ENCODE peak calls at places on chromosomes 5 and 9, in nine cellular contexts. R is A549, H is transverse colon, V is nephron progenitor cell, X is fibroblast of lung, Y is thyroid gland, O is Calu3, F is GM13977, S is neural progenitor cell. Z is an unnamed sample.

GRCh38 chr5:180433029-180433416 is 61.2 kb upstream of the CNOT6 start:
- DNase-seq in R (no peak), H (no peak), V (no peak), X (no peak), Y (no peak), O (no peak), F (no peak), S (no peak), Z (no peak)

GRCh38 chr5:140821375-140822280 is at the start of gene PCDHA5:
- DNase-seq in R (peak), H (no peak), V (no peak), X (no peak), Y (peak), O (no peak), F (no peak), S (no peak), Z (no peak)

GRCh38 chr5:149760700-149761187 is 30.6 kb downstream of the PPARGC1B start:
- DNase-seq in R (peak), H (no peak), V (no peak), X (no peak), Y (no peak), O (no peak), F (no peak), S (no peak), Z (no peak)

GRCh38 chr5:9654886-9655285 is 24.7 kb upstream of the TAS2R1 start:
- DNase-seq in R (no peak), H (no peak), V (no peak), X (no peak), Y (no peak), O (no peak), F (no peak), S (no peak), Z (no peak)

GRCh38 chr9:84435902-84436301 is 95.3 kb upstream of the SLC28A3 start:
- DNase-seq in R (no peak), H (no peak), V (no peak), X (no peak), Y (peak), O (no peak), F (no peak), S (no peak), Z (no peak)

GRCh38 chr9:27276182-27277030 is 20.5 kb downstream of the EQTN start:
- DNase-seq in R (peak), H (no peak), V (peak), X (peak), Y (no peak), O (peak), F (peak), S (peak), Z (no peak)

GRCh38 chr5:132380741-132381140 is 11.2 kb downstream of the SLC22A5 start:
- DNase-seq in R (no peak), H (no peak), V (no peak), X (no peak), Y (no peak), O (no peak), F (no peak), S (no peak), Z (no peak)

GRCh38 chr9:70398145-70398556 is 16.3 kb downstream of the KLF9 start:
- DNase-seq in R (no peak), H (no peak), V (no peak), X (no peak), Y (no peak), O (no peak), F (peak), S (no peak), Z (no peak)

GRCh38 chr5:68817696-68818695 is 275.8 kb upstream of the SLC30A5 start:
- DNase-seq in R (no peak), H (no peak), V (no peak), X (no peak), Y (no peak), O (no peak), F (no peak), S (peak), Z (no peak)

GRCh38 chr5:82365744-82366228 is 87.6 kb upstream of the RPS23 start:
- DNase-seq in R (peak), H (no peak), V (no peak), X (peak), Y (no peak), O (peak), F (no peak), S (no peak), Z (no peak)

GRCh38 chr9:115923410-115923809 is 230.2 kb upstream of the PAPPA start:
- DNase-seq in R (peak), H (no peak), V (no peak), X (no peak), Y (no peak), O (no peak), F (no peak), S (no peak), Z (no peak)

GRCh38 chr5:143685416-143685815 is 126.5 kb upstream of the HMHB1 start:
- DNase-seq in R (peak), H (no peak), V (no peak), X (peak), Y (no peak), O (peak), F (no peak), S (no peak), Z (no peak)
- TF ChIP-seq CTCF in R (no peak), H (no peak), V (no peak), X (peak), Y (no peak), O (no peak), F (no peak), S (peak), Z (no peak)

DNA sequence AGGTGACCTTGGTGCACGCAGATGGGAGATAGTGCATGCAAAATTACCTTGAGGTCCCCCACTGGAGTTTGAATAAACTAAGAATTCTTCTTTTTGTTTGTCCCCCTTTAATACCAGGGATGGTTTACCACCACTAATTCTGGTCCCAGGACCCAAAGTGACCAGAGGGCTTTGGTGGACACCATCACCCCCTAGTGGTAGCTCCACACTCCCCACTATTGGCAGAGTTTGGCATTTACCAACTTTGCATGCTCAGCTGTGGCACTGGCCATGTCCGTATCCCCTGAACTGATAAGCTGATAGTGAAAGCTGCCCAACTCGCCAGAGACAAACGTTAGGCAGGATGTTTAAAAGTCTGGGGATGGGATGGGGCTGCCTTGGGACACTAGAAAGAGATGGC is 3.3 kb downstream of the ASTN2 start:
- DNase-seq in R (peak), H (no peak), V (peak), X (no peak), Y (peak), O (peak), F (peak), S (peak), Z (peak)
- TF ChIP-seq CTCF in R (peak), H (peak), V (peak), X (peak), Y (peak), O (no peak), F (peak), S (peak), Z (peak)

DNA sequence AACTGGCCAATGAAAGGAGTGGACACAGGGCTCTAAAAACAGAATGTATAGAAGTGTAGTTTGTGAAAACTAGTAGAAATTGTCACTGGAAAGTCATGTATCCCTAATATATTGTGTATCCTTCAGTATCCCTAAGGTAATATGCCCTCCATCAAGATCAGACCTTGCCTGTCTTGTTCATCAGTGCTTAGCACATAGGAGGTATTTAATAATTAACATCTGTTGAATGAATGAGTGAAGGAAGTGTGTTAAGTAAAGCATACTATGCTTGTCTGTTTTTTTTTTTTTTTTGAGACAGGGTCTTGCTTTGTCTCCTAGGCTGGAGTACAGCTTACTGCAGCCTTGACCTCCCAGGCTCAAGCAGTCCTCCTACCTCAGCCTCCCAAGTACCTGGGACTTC is 15.8 kb downstream of the GAPVD1 start:
- DNase-seq in R (no peak), H (no peak), V (no peak), X (no peak), Y (no peak), O (no peak), F (no peak), S (no peak), Z (no peak)
- TF ChIP-seq CTCF in R (no peak), H (no peak), V (no peak), X (no peak), Y (no peak), O (no peak), F (no peak), S (no peak), Z (no peak)

DNA sequence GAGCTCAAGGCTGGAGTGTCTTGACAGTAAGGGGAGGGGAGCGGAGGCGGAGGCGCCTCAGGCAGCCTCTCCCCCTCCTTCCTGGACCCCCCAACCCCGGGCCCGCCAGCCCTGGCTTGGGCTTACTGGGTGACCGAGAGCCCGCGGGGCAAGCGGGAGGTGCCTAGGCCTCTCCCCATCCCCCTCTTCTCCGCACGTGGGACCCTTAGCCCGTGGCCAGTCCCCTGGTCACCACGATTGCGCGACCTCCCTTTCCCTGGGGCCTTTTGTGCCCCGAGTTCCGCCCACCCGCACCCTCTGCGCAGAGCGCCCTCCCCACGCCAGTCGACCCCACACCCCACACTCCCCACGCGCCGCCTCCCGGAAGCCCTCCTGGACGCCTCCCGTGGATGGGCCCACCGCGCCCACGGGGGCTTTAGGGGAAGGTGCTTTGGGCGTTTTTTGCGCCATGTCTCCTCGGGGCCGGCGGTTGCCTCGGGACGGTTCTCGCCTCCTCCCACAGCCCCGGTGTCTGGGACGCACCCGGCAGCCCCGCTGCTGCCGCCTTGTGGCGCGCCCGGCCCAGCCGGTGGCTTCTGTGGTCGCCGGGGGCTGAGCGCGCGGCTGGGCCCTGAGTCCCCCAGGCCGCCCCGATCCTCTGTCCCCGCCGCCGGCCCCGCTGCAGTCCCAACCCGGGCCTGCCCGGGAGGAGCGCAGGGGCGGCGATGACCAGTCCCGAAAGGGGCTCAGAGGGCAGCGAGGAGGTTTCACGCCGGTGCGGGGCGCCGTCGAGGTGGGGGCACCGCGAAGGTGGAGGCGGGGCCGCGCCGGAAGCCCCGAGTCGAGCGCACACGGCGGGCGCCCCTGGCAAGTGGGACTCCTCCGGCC is 3.2 kb downstream of the TOR4A start:
- DNase-seq in R (no peak), H (no peak), V (peak), X (peak), Y (no peak), O (no peak), F (peak), S (peak), Z (peak)
- TF ChIP-seq CTCF in R (no peak), H (no peak), V (peak), X (peak), Y (no peak), O (no peak), F (peak), S (peak), Z (peak)

Z was measured in neural crest cell.